ENCODE peak calls at places on chromosome 3, in nine cellular contexts. B, C, G, N, J, Z, R, W and A are unnamed samples.

GRCh38 chr3:182028081-182028480 is 316.4 kb downstream of the SOX2 start:
- DNase-seq in B (no peak), C (no peak), G (no peak), N (no peak), J (no peak), Z (no peak), R (no peak), W (no peak), A (no peak)

GRCh38 chr3:4983739-4984510 is 4.7 kb downstream of the BHLHE40 start:
- DNase-seq in B (no peak), C (no peak), G (peak), N (peak), J (no peak), Z (no peak), R (no peak), W (no peak), A (no peak)

GRCh38 chr3:118472586-118472985 is 562.1 kb downstream of the IGSF11 start:
- DNase-seq in B (no peak), C (no peak), G (no peak), N (no peak), J (no peak), Z (no peak), R (no peak), W (no peak), A (no peak)

GRCh38 chr3:110343945-110344344 is 727.7 kb upstream of the NECTIN3 start:
- DNase-seq in B (no peak), C (no peak), G (no peak), N (no peak), J (no peak), Z (no peak), R (no peak), W (no peak), A (no peak)

GRCh38 chr3:178916223-178916622 is 155.4 kb downstream of the ZMAT3 start:
- DNase-seq in B (no peak), C (no peak), G (no peak), N (no peak), J (no peak), Z (no peak), R (no peak), W (no peak), A (no peak)

GRCh38 chr3:127529346-127530188 is 61.0 kb downstream of the TPRA1 start:
- DNase-seq in B (no peak), C (no peak), G (no peak), N (no peak), J (no peak), Z (no peak), R (no peak), W (no peak), A (no peak)

GRCh38 chr3:48879307-48879993 is 19.2 kb downstream of the SLC25A20 start:
- DNase-seq in B (no peak), C (no peak), G (no peak), N (no peak), J (no peak), Z (no peak), R (no peak), W (no peak), A (no peak)

GRCh38 chr3:181616088-181617070 is 95.3 kb upstream of the SOX2 start:
- DNase-seq in B (no peak), C (no peak), G (no peak), N (no peak), J (no peak), Z (no peak), R (no peak), W (no peak), A (no peak)

GRCh38 chr3:9687514-9687913 is 16.1 kb upstream of the CPNE9 start:
- DNase-seq in B (no peak), C (no peak), G (no peak), N (no peak), J (no peak), Z (no peak), R (no peak), W (no peak), A (no peak)

GRCh38 chr3:42056840-42057239 is 34.3 kb upstream of the TRAK1 start:
- DNase-seq in B (no peak), C (no peak), G (no peak), N (no peak), J (no peak), Z (no peak), R (no peak), W (no peak), A (no peak)

GRCh38 chr3:124336067-124336656 is 344.2 kb upstream of the ROPN1 start:
- DNase-seq in B (no peak), C (no peak), G (no peak), N (no peak), J (no peak), Z (no peak), R (no peak), W (no peak), A (no peak)

GRCh38 chr3:156617781-156618180 is 56.6 kb upstream of the TIPARP start:
- DNase-seq in B (no peak), C (no peak), G (no peak), N (no peak), J (no peak), Z (no peak), R (no peak), W (no peak), A (no peak)

GRCh38 chr3:169618894-169619792 is 44.4 kb downstream of the MECOM start:
- DNase-seq in B (no peak), C (no peak), G (no peak), N (no peak), J (no peak), Z (no peak), R (no peak), W (peak), A (no peak)

GRCh38 chr3:143389388-143389787 is 269.8 kb downstream of the CHST2 start:
- DNase-seq in B (no peak), C (no peak), G (no peak), N (no peak), J (no peak), Z (no peak), R (no peak), W (no peak), A (no peak)

GRCh38 chr3:159273608-159274007 is 471.8 kb downstream of the MFSD1 start:
- DNase-seq in B (no peak), C (no peak), G (no peak), N (no peak), J (no peak), Z (no peak), R (no peak), W (no peak), A (no peak)

GRCh38 chr3:130404401-130404800 is 58.9 kb downstream of the COL6A5 start:
- DNase-seq in B (no peak), C (no peak), G (no peak), N (no peak), J (no peak), Z (no peak), R (no peak), W (no peak), A (no peak)

GRCh38 chr3:109081746-109082510 is 36.0 kb downstream of the MORC1 start:
- DNase-seq in B (peak), C (peak), G (no peak), N (no peak), J (peak), Z (no peak), R (no peak), W (peak), A (no peak)

GRCh38 chr3:13879102-13879945 is 547 bp downstream of the WNT7A start:
- DNase-seq in B (no peak), C (no peak), G (peak), N (no peak), J (peak), Z (no peak), R (no peak), W (no peak), A (no peak)

GRCh38 chr3:355622-356021 is 159.1 kb downstream of the CHL1 start:
- DNase-seq in B (no peak), C (no peak), G (no peak), N (no peak), J (no peak), Z (no peak), R (no peak), W (no peak), A (no peak)

GRCh38 chr3:77815467-77815866 is 775.6 kb downstream of the ROBO2 start:
- DNase-seq in B (no peak), C (no peak), G (no peak), N (no peak), J (no peak), Z (no peak), R (no peak), W (peak), A (no peak)

GRCh38 chr3:133821767-133822638 is 16.4 kb downstream of the SRPRB start:
- DNase-seq in B (no peak), C (peak), G (peak), N (no peak), J (no peak), Z (no peak), R (no peak), W (no peak), A (no peak)

GRCh38 chr3:194130807-194131589 is 5.0 kb upstream of the HES1 start:
- DNase-seq in B (no peak), C (no peak), G (no peak), N (no peak), J (no peak), Z (no peak), R (no peak), W (peak), A (no peak)

GRCh38 chr3:59935025-59935424 is 885.2 kb upstream of the CFAP20DC start:
- DNase-seq in B (peak), C (no peak), G (no peak), N (no peak), J (no peak), Z (no peak), R (no peak), W (no peak), A (no peak)

GRCh38 chr3:175383813-175384212 is 524.7 kb downstream of the NAALADL2 start:
- DNase-seq in B (no peak), C (no peak), G (no peak), N (no peak), J (no peak), Z (no peak), R (no peak), W (no peak), A (no peak)

GRCh38 chr3:86785381-86785780 is 205.6 kb downstream of the VGLL3 start:
- DNase-seq in B (no peak), C (no peak), G (no peak), N (no peak), J (no peak), Z (no peak), R (no peak), W (no peak), A (no peak)

GRCh38 chr3:125121246-125122010 is 65.6 kb upstream of the HEG1 start:
- DNase-seq in B (no peak), C (no peak), G (no peak), N (no peak), J (no peak), Z (no peak), R (no peak), W (no peak), A (no peak)

GRCh38 chr3:8220291-8220690 is 281.3 kb upstream of the LMCD1 start:
- DNase-seq in B (no peak), C (no peak), G (no peak), N (no peak), J (no peak), Z (no peak), R (no peak), W (no peak), A (no peak)

GRCh38 chr3:192879346-192880031 is 38.2 kb downstream of the MB21D2 start:
- DNase-seq in B (no peak), C (peak), G (no peak), N (no peak), J (peak), Z (no peak), R (no peak), W (no peak), A (no peak)

GRCh38 chr3:133192363-133192945 is 154.3 kb downstream of the TMEM108 start:
- DNase-seq in B (no peak), C (no peak), G (no peak), N (no peak), J (no peak), Z (no peak), R (no peak), W (no peak), A (no peak)

GRCh38 chr3:182133752-182134151 is 422.0 kb downstream of the SOX2 start:
- DNase-seq in B (no peak), C (no peak), G (no peak), N (no peak), J (no peak), Z (no peak), R (no peak), W (no peak), A (no peak)

GRCh38 chr3:56621686-56622085 is 61.4 kb downstream of the TASOR start:
- DNase-seq in B (no peak), C (no peak), G (no peak), N (no peak), J (no peak), Z (no peak), R (no peak), W (no peak), A (no peak)

GRCh38 chr3:178714971-178715832 is 179.0 kb downstream of the KCNMB2 start:
- DNase-seq in B (no peak), C (no peak), G (no peak), N (no peak), J (no peak), Z (no peak), R (no peak), W (no peak), A (no peak)

GRCh38 chr3:16254933-16255725 is 9.6 kb downstream of the DPH3 start:
- DNase-seq in B (no peak), C (no peak), G (no peak), N (no peak), J (no peak), Z (no peak), R (no peak), W (peak), A (no peak)

GRCh38 chr3:35638640-35639250 is 580 bp upstream of the ARPP21 start:
- DNase-seq in B (no peak), C (no peak), G (no peak), N (no peak), J (no peak), Z (no peak), R (no peak), W (no peak), A (no peak)

GRCh38 chr3:156816091-156816793 is 9.9 kb upstream of the LEKR1 start:
- DNase-seq in B (no peak), C (no peak), G (peak), N (peak), J (no peak), Z (no peak), R (peak), W (no peak), A (no peak)

GRCh38 chr3:141255864-141256263 is 24.2 kb downstream of the PXYLP1 start:
- DNase-seq in B (no peak), C (no peak), G (no peak), N (no peak), J (no peak), Z (no peak), R (no peak), W (no peak), A (no peak)